ENCODE peak calls at places on chromosomes 13 and 19, in four cellular contexts. H is HepG2, V is K562, E is HCT116. Q is an unnamed sample.

GRCh38 chr19:1061987-1062386 is 5.0 kb upstream of the ARHGAP45 start:
- DNase-seq in H (no peak), V (no peak), E (no peak), Q (no peak)

GRCh38 chr13:35343417-35343816 is 133.1 kb downstream of the MAB21L1 start:
- DNase-seq in H (no peak), V (no peak), E (no peak), Q (no peak)

GRCh38 chr13:113297370-113297871 is 382 bp downstream of the LAMP1 start:
- DNase-seq in H (no peak), V (peak; percentile 40), E (no peak), Q (no peak)

GRCh38 chr13:40120781-40121180 is 465.3 kb downstream of the COG6 start:
- DNase-seq in H (no peak), V (no peak), E (no peak), Q (no peak)

GRCh38 chr19:38993271-38993670 is 17.7 kb upstream of the FBXO17 start:
- DNase-seq in H (no peak), V (no peak), E (no peak), Q (no peak)

GRCh38 chr13:101621099-101621498 is 168.6 kb downstream of the ITGBL1 start:
- DNase-seq in H (no peak), V (no peak), E (no peak), Q (no peak)

GRCh38 chr13:76944457-76944856 is 3.9 kb upstream of the ACOD1 start:
- DNase-seq in H (no peak), V (no peak), E (no peak), Q (no peak)

GRCh38 chr13:24053505-24054251 is 106.8 kb upstream of the SPATA13 start:
- DNase-seq in H (peak; percentile 67), V (peak; percentile 47), E (peak; percentile 81), Q (peak; percentile 50)

GRCh38 chr19:43560687-43561086 is 14.6 kb downstream of the XRCC1 start:
- DNase-seq in H (peak; percentile 19), V (peak; percentile 61), E (no peak), Q (no peak)

GRCh38 chr13:38535271-38535670 is 151.6 kb upstream of the FREM2 start:
- DNase-seq in H (no peak), V (no peak), E (no peak), Q (no peak)

GRCh38 chr13:27354379-27354778 is 70.0 kb upstream of the GTF3A start:
- DNase-seq in H (no peak), V (no peak), E (no peak), Q (no peak)

GRCh38 chr13:94192576-94192975 is 286.9 kb downstream of the DCT start:
- DNase-seq in H (peak; percentile 30), V (peak; percentile 1), E (no peak), Q (no peak)

GRCh38 chr13:30679483-30680330 is 55.6 kb upstream of the ALOX5AP start:
- DNase-seq in H (peak; percentile 20), V (no peak), E (no peak), Q (peak; percentile 30)

GRCh38 chr13:29674532-29674931 is 79.0 kb upstream of the SLC7A1 start:
- DNase-seq in H (no peak), V (no peak), E (no peak), Q (no peak)

GRCh38 chr13:110368408-110368807 is 61.3 kb downstream of the COL4A2 start:
- DNase-seq in H (no peak), V (no peak), E (no peak), Q (no peak)

GRCh38 chr19:48444933-48445194 is 919 bp upstream of the GRWD1 start:
- DNase-seq in H (no peak), V (no peak), E (no peak), Q (no peak)

GRCh38 chr13:76398426-76398825 is 487.8 kb downstream of the KCTD12 start:
- DNase-seq in H (no peak), V (no peak), E (no peak), Q (no peak)

GRCh38 chr19:1465191-1466016 is 13.6 kb downstream of the C19orf25 start:
- DNase-seq in H (no peak), V (no peak), E (no peak), Q (no peak)

GRCh38 chr13:35474551-35474950 is 1.9 kb downstream of the MAB21L1 start:
- DNase-seq in H (no peak), V (no peak), E (no peak), Q (no peak)

GRCh38 chr19:57026476-57026875 is 93.3 kb upstream of the USP29 start:
- DNase-seq in H (no peak), V (no peak), E (no peak), Q (no peak)

GRCh38 chr19:40702337-40703012 is 12.0 kb upstream of the NUMBL start:
- DNase-seq in H (peak; percentile 50), V (peak; percentile 89), E (no peak), Q (no peak)

GRCh38 chr19:6580313-6580712 is 10.6 kb downstream of the CD70 start:
- DNase-seq in H (no peak), V (peak; percentile 68), E (peak; percentile 77), Q (peak; percentile 84)

GRCh38 chr19:40519352-40520322 is 52.8 kb downstream of the SPTBN4 start:
- DNase-seq in H (no peak), V (no peak), E (no peak), Q (no peak)

GRCh38 chr19:28633223-28634030 is 579.5 kb downstream of the UQCRFS1 start:
- DNase-seq in H (no peak), V (peak; percentile 83), E (no peak), Q (peak; percentile 15)

GRCh38 chr13:73079359-73079758 is 20.6 kb downstream of the KLF5 start:
- DNase-seq in H (no peak), V (no peak), E (no peak), Q (no peak)

GRCh38 chr13:49641810-49642291 is 13.5 kb downstream of the ARL11 start:
- DNase-seq in H (no peak), V (peak; percentile 80), E (no peak), Q (no peak)

GRCh38 chr13:94345374-94346195 is 133.9 kb downstream of the DCT start:
- DNase-seq in H (peak; percentile 22), V (no peak), E (no peak), Q (no peak)

GRCh38 chr13:94858856-94859811 is 146.8 kb upstream of the SOX21 start:
- DNase-seq in H (no peak), V (no peak), E (no peak), Q (no peak)

GRCh38 chr19:39284032-39284431 is 12.2 kb upstream of the IFNL1 start:
- DNase-seq in H (no peak), V (no peak), E (no peak), Q (no peak)

GRCh38 chr19:51514866-51515481 is 13.4 kb upstream of the SIGLEC12 start:
- DNase-seq in H (peak; percentile 46), V (peak; percentile 85), E (peak; percentile 47), Q (peak; percentile 39)

GRCh38 chr13:110227864-110228643 is 78.9 kb downstream of the COL4A1 start:
- DNase-seq in H (no peak), V (no peak), E (no peak), Q (no peak)

DNA sequence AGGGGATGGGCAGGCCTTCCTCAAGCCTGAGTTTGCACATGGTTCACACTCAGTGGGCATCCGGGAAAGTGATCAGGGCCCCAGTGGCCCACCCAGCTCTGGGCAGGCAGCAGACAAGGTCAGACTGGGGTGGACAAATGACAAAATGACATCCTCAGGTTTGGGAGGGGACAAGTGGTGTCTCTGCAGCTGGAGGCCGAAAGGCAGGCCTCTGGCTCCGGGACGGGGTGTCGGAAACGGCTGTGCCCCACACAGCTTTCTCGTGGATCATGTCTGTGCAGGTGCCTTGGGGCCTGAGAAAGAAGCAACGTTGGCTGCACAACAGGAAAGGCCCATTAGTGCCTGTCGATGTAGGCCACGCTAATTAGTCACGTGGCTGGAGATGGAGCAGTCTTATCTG is 44.0 kb downstream of the CHST8 start:
- DNase-seq in H (no peak), V (no peak), E (no peak), Q (no peak)
- TF ChIP-seq TCF7L2 in H (no peak), V (no peak), E (no peak), Q (no peak)

DNA sequence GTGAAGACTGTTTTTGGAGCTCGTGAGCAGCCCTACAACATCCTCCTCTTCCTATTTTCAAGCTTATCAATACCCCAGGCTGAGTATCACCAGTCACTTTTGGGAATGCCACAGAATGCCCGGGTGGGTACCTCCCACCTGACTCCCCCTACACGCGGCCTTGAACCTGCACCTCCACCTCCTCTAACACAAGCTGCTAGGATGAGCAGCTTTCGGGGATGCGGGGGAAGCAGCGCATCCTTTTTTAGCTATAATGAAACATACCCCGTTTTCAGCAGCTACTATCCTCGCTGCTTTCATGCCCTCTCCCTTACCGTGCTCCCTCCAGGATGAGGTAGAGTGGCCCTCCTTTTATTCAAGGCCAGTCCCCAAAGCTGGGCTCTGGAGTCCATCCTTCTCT is 55.4 kb downstream of the STK24 start:
- DNase-seq in H (no peak), V (no peak), E (no peak), Q (no peak)
- H3K4me1 ChIP-seq in H (peaks cover 38% of the 10 kb centered on the region), V (peaks cover 3% of the 10 kb centered on the region), E (peaks cover 13% of the 10 kb centered on the region), Q (no peaks in the 10 kb centered on the region)

DNA sequence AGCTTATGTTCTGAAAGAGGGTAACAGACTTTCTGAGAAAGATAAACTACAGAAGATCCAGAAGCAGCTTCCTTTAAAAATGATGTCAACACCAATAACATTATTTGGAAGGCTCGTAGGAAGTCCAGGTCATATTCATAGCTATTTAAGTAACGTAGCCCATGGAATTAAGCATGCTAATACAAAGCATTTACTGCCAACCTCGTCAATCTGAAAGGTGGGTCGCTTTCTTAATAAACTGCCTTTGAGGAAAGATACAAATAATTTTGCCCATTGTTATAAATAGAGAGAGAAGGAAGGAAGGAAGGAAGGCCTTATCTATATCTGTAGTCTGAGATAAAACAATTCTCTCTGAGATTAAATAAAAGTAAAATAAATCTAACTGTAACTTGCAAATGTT is 80.3 kb downstream of the STARD13 start:
- DNase-seq in H (no peak), V (no peak), E (no peak), Q (no peak)
- H3K27ac ChIP-seq in H (no peak overlapping the region), V (no peak overlapping the region), E (no peak overlapping the region), Q (no peak overlapping the region)

GRCh38 chr13:97434417-97435296 is 688 bp downstream of the RAP2A start:
- DNase-seq in H (no peak), V (peak; percentile 29), E (no peak), Q (no peak)
- TF ChIP-seq TCF7L2 in H (no peak), V (no peak), E (no peak), Q (no peak)

GRCh38 chr13:65670014-65670625 is 1560.0 kb downstream of the PCDH9 start:
- DNase-seq in H (no peak), V (no peak), E (no peak), Q (no peak)
- H3K4me1 ChIP-seq in H (no peaks in the 10 kb centered on the region), V (no peaks in the 10 kb centered on the region), E (no peaks in the 10 kb centered on the region), Q (no peaks in the 10 kb centered on the region)

GRCh38 chr13:44304433-44304725 is 69.2 kb upstream of the SERP2 start:
- DNase-seq in H (no peak), V (no peak), E (no peak), Q (no peak)

GRCh38 chr13:44305845-44306244 is 67.8 kb upstream of the SERP2 start:
- DNase-seq in H (no peak), V (no peak), E (no peak), Q (no peak)

GRCh38 chr13:44303681-44304432 is 69.8 kb upstream of the SERP2 start:
- DNase-seq in H (no peak), V (no peak), E (no peak), Q (no peak)

GRCh38 chr13:44306401-44307192 is 67.0 kb upstream of the SERP2 start:
- DNase-seq in H (no peak), V (no peak), E (peak; percentile 99), Q (peak; percentile 47)

GRCh38 chr13:44305216-44305615 is 68.4 kb upstream of the SERP2 start:
- DNase-seq in H (no peak), V (no peak), E (peak; percentile 13), Q (no peak)
- H3K27ac ChIP-seq in H (no peak overlapping the region), V (no peak overlapping the region), E (peak overlapping the region; percentile 96), Q (no peak overlapping the region)